ENCODE peak calls at places on chromosomes 13 and 19, in seven cellular contexts. L is CD8-positive, alpha-beta T cell; Z is AG04450; J is MM.1S; W is astrocyte of the spinal cord; T is AG10803; D is PC-9. U is an unnamed sample.

GRCh38 chr19:48348039-48348438 is 15.7 kb downstream of the TMEM143 start:
- DNase-seq in J (no peak), Z (no peak), W (no peak), T (peak; percentile 61), L (no peak), D (no peak), U (no peak)

GRCh38 chr13:73367886-73368285 is 309.1 kb downstream of the KLF5 start:
- DNase-seq in W (no peak), J (no peak), L (no peak), Z (no peak), D (no peak), T (no peak), U (no peak)

GRCh38 chr19:7255119-7255518 is 39.1 kb downstream of the INSR start:
- DNase-seq in Z (no peak), J (no peak), W (no peak), D (no peak), L (no peak), T (no peak), U (no peak)

GRCh38 chr13:97506511-97506910 is 72.5 kb downstream of the RAP2A start:
- DNase-seq in J (no peak), W (no peak), Z (peak; percentile 61), L (no peak), T (peak; percentile 70), D (no peak), U (no peak)

GRCh38 chr13:51822106-51822840 is 18.3 kb upstream of the DHRS12 start:
- DNase-seq in D (no peak), W (no peak), Z (no peak), L (no peak), J (no peak), T (no peak), U (no peak)

GRCh38 chr19:1247747-1248453 is 483 bp upstream of the MIDN start:
- DNase-seq in L (peak; percentile 79), Z (no peak), D (peak; percentile 78), T (peak; percentile 56), W (peak; percentile 71), J (no peak), U (no peak)

GRCh38 chr13:25771208-25771607 is 280.6 kb downstream of the SHISA2 start:
- DNase-seq in L (no peak), T (no peak), Z (no peak), W (peak; percentile 59), J (no peak), D (no peak), U (peak; percentile 73)

GRCh38 chr19:43316591-43317319 is 36.7 kb upstream of the CD177 start:
- DNase-seq in L (no peak), T (peak; percentile 40), J (peak; percentile 78), D (no peak), Z (no peak), W (no peak), U (no peak)

GRCh38 chr19:19487077-19488040 is 28.0 kb downstream of the TSSK6 start:
- DNase-seq in L (no peak), W (no peak), T (no peak), Z (no peak), D (no peak), J (no peak), U (no peak)

GRCh38 chr13:86681223-86681622 is 882.0 kb upstream of the SLITRK6 start:
- DNase-seq in D (no peak), W (no peak), J (peak; percentile 37), T (no peak), L (no peak), Z (no peak), U (no peak)

GRCh38 chr19:45913874-45914830 is at the start of gene NANOS2:
- DNase-seq in Z (no peak), L (no peak), J (no peak), D (no peak), T (no peak), W (no peak), U (no peak)

GRCh38 chr13:93217701-93218100 is 8.9 kb upstream of the GPC6 start:
- DNase-seq in W (peak; percentile 34), T (peak; percentile 14), Z (no peak), L (no peak), D (no peak), J (no peak), U (peak; percentile 94)

GRCh38 chr13:42696191-42696590 is 85.2 kb upstream of the FAM216B start:
- DNase-seq in W (peak; percentile 47), D (peak; percentile 20), L (no peak), Z (peak; percentile 23), T (peak; percentile 40), J (no peak), U (peak; percentile 98)

GRCh38 chr19:23799321-23799720 is 40.6 kb upstream of the ZNF681 start:
- DNase-seq in D (no peak), T (no peak), L (peak; percentile 63), Z (no peak), J (peak; percentile 60), W (no peak), U (no peak)

GRCh38 chr19:45591004-45591637 is 6.5 kb upstream of the OPA3 start:
- DNase-seq in W (peak; percentile 19), J (peak; percentile 61), Z (no peak), L (no peak), D (peak; percentile 62), T (no peak), U (peak; percentile 34)

GRCh38 chr19:34254552-34255432 is at the start of gene GARRE1:
- DNase-seq in Z (no peak), L (peak; percentile 60), W (no peak), D (peak; percentile 75), T (no peak), J (peak; percentile 88), U (no peak)

GRCh38 chr13:113852536-113853517 is 11.0 kb downstream of the GAS6 start:
- DNase-seq in T (no peak), J (no peak), L (peak; percentile 42), W (no peak), D (no peak), Z (no peak), U (no peak)

DNA sequence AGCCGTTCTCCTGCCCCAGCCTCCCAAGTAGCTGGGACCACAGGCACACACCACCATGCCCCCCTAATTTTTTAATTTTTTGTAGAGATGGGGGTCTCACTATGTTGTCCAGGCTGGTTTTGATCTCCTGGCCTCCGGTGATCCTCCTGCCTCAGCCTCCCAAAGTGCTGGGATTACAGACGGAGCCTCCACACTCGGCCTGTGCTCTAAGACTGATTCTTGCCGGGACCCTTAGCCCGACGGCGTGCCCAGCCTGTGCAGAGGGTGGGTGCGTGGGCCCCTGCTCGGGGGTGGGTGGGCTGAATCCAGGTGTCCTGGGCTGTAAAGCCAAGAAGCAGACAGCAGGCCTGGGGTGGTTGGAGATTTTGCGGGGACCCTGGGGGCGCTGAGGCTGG is 64.3 kb downstream of the GADD45B start:
- DNase-seq in J (no peak), W (no peak), D (no peak), T (no peak), L (no peak), Z (no peak), U (no peak)
- H3K4me3 ChIP-seq in J (no peak overlapping the region), W (no peak overlapping the region), D (peak overlapping the region; percentile 46), T (peak overlapping the region; percentile 43), L (no peak overlapping the region), Z (peak overlapping the region; percentile 39), U (peak overlapping the region; percentile 21)

DNA sequence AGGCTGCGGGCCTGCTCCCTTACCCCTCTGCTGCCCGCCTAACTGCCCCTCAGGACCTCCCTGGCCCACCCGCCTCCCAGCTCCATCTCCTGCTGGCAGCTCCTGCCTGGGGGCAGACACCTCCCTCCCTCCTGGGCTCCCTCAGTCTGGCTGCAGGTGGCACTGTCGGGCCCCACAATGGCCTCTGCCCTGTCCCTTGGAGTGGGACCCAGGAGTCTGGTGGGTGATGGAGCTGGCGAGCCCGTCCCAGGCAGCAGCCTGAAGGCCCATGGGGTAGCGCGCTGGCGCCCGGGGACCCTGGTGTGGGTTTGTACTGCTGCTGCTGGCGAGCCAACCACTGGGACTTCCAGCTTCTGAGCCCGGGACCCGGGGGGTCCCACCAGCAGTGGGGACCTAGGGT is 83.6 kb downstream of the KDM4B start:
- DNase-seq in J (no peak), T (no peak), D (no peak), W (no peak), Z (no peak), L (no peak), U (no peak)
- TF ChIP-seq CTCF in J (no peak), T (no peak), D (no peak), W (peak; percentile 30), Z (no peak), L (no peak), U (no peak)

GRCh38 chr13:98977568-98978270 is at the start of gene DOCK9:
- DNase-seq in W (peak; percentile 89), Z (no peak), T (peak; percentile 66), L (no peak), D (peak; percentile 54), J (no peak), U (peak; percentile 76)

GRCh38 chr13:98975822-98976261 is 2.0 kb downstream of the DOCK9 start:
- DNase-seq in W (peak; percentile 15), D (peak; percentile 13), J (no peak), L (no peak), Z (no peak), T (peak; percentile 43), U (no peak)

GRCh38 chr13:98978280-98978679 is 416 bp upstream of the DOCK9 start:
- DNase-seq in D (peak; percentile 23), L (no peak), J (no peak), Z (peak; percentile 69), W (peak; percentile 93), T (peak; percentile 91), U (peak; percentile 93)

GRCh38 chr13:98976338-98976737 is 1.5 kb downstream of the DOCK9 start:
- DNase-seq in T (peak; percentile 87), J (no peak), L (no peak), D (no peak), W (peak; percentile 80), Z (no peak), U (no peak)

GRCh38 chr13:98976941-98977340 is 923 bp downstream of the DOCK9 start:
- DNase-seq in D (no peak), J (no peak), W (peak; percentile 41), T (peak; percentile 54), Z (no peak), L (no peak), U (no peak)
- H3K4me3 ChIP-seq in D (peak overlapping the region; percentile 41), J (no peak overlapping the region), W (peak overlapping the region; percentile 55), T (peak overlapping the region; percentile 18), Z (no peak overlapping the region), L (no peak overlapping the region), U (peak overlapping the region; percentile 13)

DNA sequence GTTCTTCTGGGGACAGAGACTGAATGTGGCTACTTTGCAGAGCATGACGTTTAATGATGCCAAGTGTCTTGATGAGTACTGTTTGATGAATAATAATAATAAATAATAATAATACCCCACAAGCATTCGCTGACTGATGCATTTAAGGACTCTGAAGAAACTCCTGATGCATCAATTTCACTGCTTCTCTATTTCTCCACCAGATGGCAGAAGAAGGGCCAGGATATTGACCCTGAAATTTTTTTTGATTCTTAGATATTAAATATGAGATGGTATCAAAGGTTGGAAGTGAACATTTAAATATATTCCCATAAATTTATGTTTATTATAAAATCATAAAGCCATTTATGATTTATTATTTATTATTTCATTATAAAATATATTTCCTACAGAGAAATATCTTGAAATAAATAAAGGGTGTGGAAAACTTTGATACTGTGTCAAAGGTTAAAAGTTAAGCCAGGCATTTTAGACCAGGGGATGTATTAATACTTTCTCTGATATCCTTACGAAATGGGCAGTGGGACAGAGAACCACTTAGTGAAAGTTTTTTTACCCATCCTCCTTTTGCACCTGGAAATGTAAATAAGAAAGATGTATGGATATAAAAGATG is 170.9 kb downstream of the LACC1 start:
- DNase-seq in Z (no peak), D (no peak), L (no peak), J (peak; percentile 13), T (peak; percentile 27), W (peak; percentile 46), U (peak; percentile 20)
- TF ChIP-seq CTCF in Z (peak; percentile 80), D (peak; percentile 70), L (peak; percentile 77), J (peak; percentile 32), T (peak; percentile 86), W (peak; percentile 70), U (peak; percentile 77)

GRCh38 chr19:18421371-18421959 is 2.3 kb downstream of the SSBP4 start:
- DNase-seq in T (no peak), Z (no peak), J (no peak), L (no peak), D (no peak), W (no peak), U (no peak)
- H3K4me3 ChIP-seq in T (peak overlapping the region; percentile 70), Z (peak overlapping the region; percentile 71), J (no peak overlapping the region), L (no peak overlapping the region), D (no peak overlapping the region), W (no peak overlapping the region), U (no peak overlapping the region)